ENCODE peak calls at places on chromosome 11, in nine cellular contexts. One of them, this sample, is unnamed.

GRCh38 chr11:103875855-103876510 is 160.5 kb upstream of the DDI1 start:
- DNase-seq in A549: no peak
- DNase-seq in fibroblast of lung: no peak
- DNase-seq in heart left ventricle: no peak
- DNase-seq in astrocyte: no peak
- DNase-seq in foreskin fibroblast: no peak
- DNase-seq in ovary: no peak
- DNase-seq in lower lobe of right lung: no peak
- DNase-seq in upper lobe of right lung: no peak
- DNase-seq in this sample: no peak

GRCh38 chr11:114257621-114258558 is 38.3 kb upstream of the NNMT start:
- DNase-seq in A549: no peak
- DNase-seq in fibroblast of lung: no peak
- DNase-seq in heart left ventricle: peak; percentile 39
- DNase-seq in astrocyte: no peak
- DNase-seq in foreskin fibroblast: peak; percentile 84
- DNase-seq in ovary: peak; percentile 76
- DNase-seq in lower lobe of right lung: peak; percentile 68
- DNase-seq in upper lobe of right lung: peak; percentile 74
- DNase-seq in this sample: peak; percentile 59

GRCh38 chr11:19345848-19346681 is 105.3 kb upstream of the E2F8 start:
- DNase-seq in A549: peak; percentile 21
- DNase-seq in fibroblast of lung: no peak
- DNase-seq in heart left ventricle: peak; percentile 27
- DNase-seq in astrocyte: no peak
- DNase-seq in foreskin fibroblast: peak; percentile 50
- DNase-seq in ovary: no peak
- DNase-seq in lower lobe of right lung: no peak
- DNase-seq in upper lobe of right lung: no peak
- DNase-seq in this sample: peak; percentile 56

GRCh38 chr11:34755671-34756070 is 134.8 kb downstream of the EHF start:
- DNase-seq in A549: no peak
- DNase-seq in fibroblast of lung: no peak
- DNase-seq in heart left ventricle: no peak
- DNase-seq in astrocyte: no peak
- DNase-seq in foreskin fibroblast: no peak
- DNase-seq in ovary: no peak
- DNase-seq in lower lobe of right lung: no peak
- DNase-seq in upper lobe of right lung: no peak
- DNase-seq in this sample: no peak

GRCh38 chr11:68684385-68685356 is at the start of gene GAL:
- DNase-seq in A549: no peak
- DNase-seq in fibroblast of lung: no peak
- DNase-seq in heart left ventricle: no peak
- DNase-seq in astrocyte: no peak
- DNase-seq in foreskin fibroblast: peak; percentile 54
- DNase-seq in ovary: no peak
- DNase-seq in lower lobe of right lung: no peak
- DNase-seq in upper lobe of right lung: peak; percentile 61
- DNase-seq in this sample: no peak

GRCh38 chr11:68439355-68440065 is 21.0 kb upstream of the PPP6R3 start:
- DNase-seq in A549: no peak
- DNase-seq in fibroblast of lung: no peak
- DNase-seq in heart left ventricle: no peak
- DNase-seq in astrocyte: no peak
- DNase-seq in foreskin fibroblast: peak; percentile 53
- DNase-seq in ovary: peak; percentile 88
- DNase-seq in lower lobe of right lung: no peak
- DNase-seq in upper lobe of right lung: no peak
- DNase-seq in this sample: peak; percentile 37

GRCh38 chr11:34929794-34930763 is 13.7 kb downstream of the PDHX start:
- DNase-seq in A549: no peak
- DNase-seq in fibroblast of lung: no peak
- DNase-seq in heart left ventricle: no peak
- DNase-seq in astrocyte: no peak
- DNase-seq in foreskin fibroblast: no peak
- DNase-seq in ovary: no peak
- DNase-seq in lower lobe of right lung: no peak
- DNase-seq in upper lobe of right lung: no peak
- DNase-seq in this sample: no peak

GRCh38 chr11:79047356-79047755 is 393.5 kb downstream of the TENM4 start:
- DNase-seq in A549: no peak
- DNase-seq in fibroblast of lung: no peak
- DNase-seq in heart left ventricle: no peak
- DNase-seq in astrocyte: no peak
- DNase-seq in foreskin fibroblast: no peak
- DNase-seq in ovary: no peak
- DNase-seq in lower lobe of right lung: no peak
- DNase-seq in upper lobe of right lung: no peak
- DNase-seq in this sample: no peak

GRCh38 chr11:69840371-69841169 is 21.4 kb upstream of the FGF3 start:
- DNase-seq in A549: no peak
- DNase-seq in fibroblast of lung: no peak
- DNase-seq in heart left ventricle: no peak
- DNase-seq in astrocyte: no peak
- DNase-seq in foreskin fibroblast: no peak
- DNase-seq in ovary: peak; percentile 5
- DNase-seq in lower lobe of right lung: peak; percentile 30
- DNase-seq in upper lobe of right lung: no peak
- DNase-seq in this sample: no peak

GRCh38 chr11:43574949-43575915 is 105.3 kb upstream of the HSD17B12 start:
- DNase-seq in A549: no peak
- DNase-seq in fibroblast of lung: peak; percentile 58
- DNase-seq in heart left ventricle: peak; percentile 32
- DNase-seq in astrocyte: peak; percentile 58
- DNase-seq in foreskin fibroblast: peak; percentile 61
- DNase-seq in ovary: no peak
- DNase-seq in lower lobe of right lung: no peak
- DNase-seq in upper lobe of right lung: no peak
- DNase-seq in this sample: peak; percentile 53

GRCh38 chr11:75313457-75314272 is 37.8 kb downstream of the ARRB1 start:
- DNase-seq in A549: no peak
- DNase-seq in fibroblast of lung: peak; percentile 55
- DNase-seq in heart left ventricle: peak; percentile 72
- DNase-seq in astrocyte: peak; percentile 42
- DNase-seq in foreskin fibroblast: peak; percentile 75
- DNase-seq in ovary: peak; percentile 79
- DNase-seq in lower lobe of right lung: peak; percentile 77
- DNase-seq in upper lobe of right lung: peak; percentile 82
- DNase-seq in this sample: peak; percentile 78

GRCh38 chr11:8359521-8359920 is 95.8 kb upstream of the LMO1 start:
- DNase-seq in A549: no peak
- DNase-seq in fibroblast of lung: no peak
- DNase-seq in heart left ventricle: no peak
- DNase-seq in astrocyte: no peak
- DNase-seq in foreskin fibroblast: no peak
- DNase-seq in ovary: no peak
- DNase-seq in lower lobe of right lung: no peak
- DNase-seq in upper lobe of right lung: peak; percentile 48
- DNase-seq in this sample: no peak

GRCh38 chr11:8356731-8357504 is 93.2 kb upstream of the LMO1 start:
- DNase-seq in A549: no peak
- DNase-seq in fibroblast of lung: peak; percentile 49
- DNase-seq in heart left ventricle: no peak
- DNase-seq in astrocyte: peak; percentile 22
- DNase-seq in foreskin fibroblast: peak; percentile 23
- DNase-seq in ovary: peak; percentile 81
- DNase-seq in lower lobe of right lung: no peak
- DNase-seq in upper lobe of right lung: peak; percentile 64
- DNase-seq in this sample: peak; percentile 8

GRCh38 chr11:8356216-8356615 is 92.5 kb upstream of the LMO1 start:
- DNase-seq in A549: no peak
- DNase-seq in fibroblast of lung: no peak
- DNase-seq in heart left ventricle: no peak
- DNase-seq in astrocyte: no peak
- DNase-seq in foreskin fibroblast: no peak
- DNase-seq in ovary: no peak
- DNase-seq in lower lobe of right lung: no peak
- DNase-seq in upper lobe of right lung: peak; percentile 54
- DNase-seq in this sample: no peak

GRCh38 chr11:8357891-8358566 is 94.4 kb upstream of the LMO1 start:
- DNase-seq in A549: no peak
- DNase-seq in fibroblast of lung: no peak
- DNase-seq in heart left ventricle: no peak
- DNase-seq in astrocyte: no peak
- DNase-seq in foreskin fibroblast: no peak
- DNase-seq in ovary: no peak
- DNase-seq in lower lobe of right lung: no peak
- DNase-seq in upper lobe of right lung: peak; percentile 50
- DNase-seq in this sample: no peak

GRCh38 chr11:8357505-8357888 is 93.8 kb upstream of the LMO1 start:
- DNase-seq in A549: no peak
- DNase-seq in fibroblast of lung: no peak
- DNase-seq in heart left ventricle: no peak
- DNase-seq in astrocyte: no peak
- DNase-seq in foreskin fibroblast: no peak
- DNase-seq in ovary: no peak
- DNase-seq in lower lobe of right lung: no peak
- DNase-seq in upper lobe of right lung: peak; percentile 40
- DNase-seq in this sample: no peak
- TF ChIP-seq CTCF in A549: no peak
- TF ChIP-seq CTCF in fibroblast of lung: no peak
- TF ChIP-seq CTCF in heart left ventricle: no peak
- TF ChIP-seq CTCF in astrocyte: no peak
- TF ChIP-seq CTCF in foreskin fibroblast: no peak
- TF ChIP-seq CTCF in ovary: no peak
- TF ChIP-seq CTCF in lower lobe of right lung: no peak
- TF ChIP-seq CTCF in upper lobe of right lung: no peak
- TF ChIP-seq CTCF in this sample: no peak

DNA sequence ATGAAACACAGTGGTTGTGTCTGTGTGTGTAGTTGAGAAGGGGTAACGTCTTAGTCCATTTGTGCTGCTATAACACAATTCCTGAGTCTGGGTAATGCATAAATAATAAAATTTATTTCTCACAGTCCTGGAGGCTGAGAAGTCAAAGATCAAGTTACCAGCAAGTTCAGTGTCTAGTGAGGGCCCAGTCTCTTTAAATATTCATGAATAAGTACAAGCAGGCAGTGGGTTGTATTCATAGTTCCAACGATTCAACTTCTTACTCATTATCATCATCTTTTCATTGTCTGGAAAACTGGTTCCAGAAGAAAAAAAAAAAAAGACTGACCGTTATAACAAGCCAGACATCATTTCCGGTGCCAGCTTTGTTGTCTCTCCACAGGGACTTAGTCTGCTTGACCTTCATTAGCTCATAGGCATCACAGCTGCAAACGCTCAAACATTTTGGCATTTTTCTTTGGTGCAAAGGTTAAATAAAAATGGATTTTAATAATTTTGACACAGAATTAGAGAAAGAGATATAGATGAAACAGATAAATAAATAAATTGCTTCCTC is 1297.5 kb downstream of the LRRC4C start:
- DNase-seq in A549: no peak
- DNase-seq in fibroblast of lung: peak; percentile 71
- DNase-seq in heart left ventricle: no peak
- DNase-seq in astrocyte: peak; percentile 62
- DNase-seq in foreskin fibroblast: no peak
- DNase-seq in ovary: no peak
- DNase-seq in lower lobe of right lung: no peak
- DNase-seq in upper lobe of right lung: no peak
- DNase-seq in this sample: no peak
- H3K4me3 ChIP-seq in A549: no peak overlapping the region
- H3K4me3 ChIP-seq in fibroblast of lung: no peak overlapping the region
- H3K4me3 ChIP-seq in heart left ventricle: no peak overlapping the region
- H3K4me3 ChIP-seq in astrocyte: no peak overlapping the region
- H3K4me3 ChIP-seq in foreskin fibroblast: no peak overlapping the region
- H3K4me3 ChIP-seq in ovary: no peak overlapping the region
- H3K4me3 ChIP-seq in lower lobe of right lung: no peak overlapping the region
- H3K4me3 ChIP-seq in upper lobe of right lung: no peak overlapping the region
- H3K4me3 ChIP-seq in this sample: no peak overlapping the region

GRCh38 chr11:72786305-72787261 is 7.3 kb downstream of the STARD10 start:
- DNase-seq in A549: no peak
- DNase-seq in fibroblast of lung: no peak
- DNase-seq in heart left ventricle: no peak
- DNase-seq in astrocyte: no peak
- DNase-seq in foreskin fibroblast: no peak
- DNase-seq in ovary: no peak
- DNase-seq in lower lobe of right lung: peak; percentile 86
- DNase-seq in upper lobe of right lung: peak; percentile 82
- DNase-seq in this sample: no peak

GRCh38 chr11:72788250-72788649 is 5.6 kb downstream of the STARD10 start:
- DNase-seq in A549: no peak
- DNase-seq in fibroblast of lung: no peak
- DNase-seq in heart left ventricle: no peak
- DNase-seq in astrocyte: no peak
- DNase-seq in foreskin fibroblast: no peak
- DNase-seq in ovary: no peak
- DNase-seq in lower lobe of right lung: peak; percentile 69
- DNase-seq in upper lobe of right lung: no peak
- DNase-seq in this sample: no peak

GRCh38 chr11:72789493-72790131 is 4.2 kb downstream of the STARD10 start:
- DNase-seq in A549: no peak
- DNase-seq in fibroblast of lung: peak; percentile 72
- DNase-seq in heart left ventricle: peak; percentile 60
- DNase-seq in astrocyte: peak; percentile 61
- DNase-seq in foreskin fibroblast: peak; percentile 69
- DNase-seq in ovary: no peak
- DNase-seq in lower lobe of right lung: no peak
- DNase-seq in upper lobe of right lung: no peak
- DNase-seq in this sample: peak; percentile 51

GRCh38 chr11:72784662-72785061 is 9.2 kb downstream of the STARD10 start:
- DNase-seq in A549: no peak
- DNase-seq in fibroblast of lung: no peak
- DNase-seq in heart left ventricle: no peak
- DNase-seq in astrocyte: no peak
- DNase-seq in foreskin fibroblast: no peak
- DNase-seq in ovary: no peak
- DNase-seq in lower lobe of right lung: no peak
- DNase-seq in upper lobe of right lung: no peak
- DNase-seq in this sample: no peak

GRCh38 chr11:72787262-72788104 is 6.4 kb downstream of the STARD10 start:
- DNase-seq in A549: peak; percentile 51
- DNase-seq in fibroblast of lung: no peak
- DNase-seq in heart left ventricle: no peak
- DNase-seq in astrocyte: no peak
- DNase-seq in foreskin fibroblast: no peak
- DNase-seq in ovary: no peak
- DNase-seq in lower lobe of right lung: no peak
- DNase-seq in upper lobe of right lung: no peak
- DNase-seq in this sample: no peak
- TF ChIP-seq CTCF in A549: no peak
- TF ChIP-seq CTCF in fibroblast of lung: no peak
- TF ChIP-seq CTCF in heart left ventricle: no peak
- TF ChIP-seq CTCF in astrocyte: no peak
- TF ChIP-seq CTCF in foreskin fibroblast: no peak
- TF ChIP-seq CTCF in ovary: no peak
- TF ChIP-seq CTCF in lower lobe of right lung: peak; percentile 8
- TF ChIP-seq CTCF in upper lobe of right lung: peak; percentile 5
- TF ChIP-seq CTCF in this sample: peak; percentile 21

GRCh38 chr11:95066721-95067041 is at the start of gene SRSF8:
- DNase-seq in A549: no peak
- DNase-seq in fibroblast of lung: no peak
- DNase-seq in heart left ventricle: no peak
- DNase-seq in astrocyte: no peak
- DNase-seq in foreskin fibroblast: no peak
- DNase-seq in ovary: no peak
- DNase-seq in lower lobe of right lung: no peak
- DNase-seq in upper lobe of right lung: no peak
- DNase-seq in this sample: no peak
- H3K4me3 ChIP-seq in A549: peak within 1 kb of the TSS; percentile 69
- H3K4me3 ChIP-seq in fibroblast of lung: peak within 1 kb of the TSS; percentile 83
- H3K4me3 ChIP-seq in heart left ventricle: peak within 1 kb of the TSS; percentile 71
- H3K4me3 ChIP-seq in astrocyte: peak within 1 kb of the TSS; percentile 91
- H3K4me3 ChIP-seq in foreskin fibroblast: peak within 1 kb of the TSS; percentile 84
- H3K4me3 ChIP-seq in ovary: peak within 1 kb of the TSS; percentile 71
- H3K4me3 ChIP-seq in lower lobe of right lung: peak within 1 kb of the TSS; percentile 82
- H3K4me3 ChIP-seq in upper lobe of right lung: peak within 1 kb of the TSS; percentile 80
- H3K4me3 ChIP-seq in this sample: peak within 1 kb of the TSS; percentile 87

GRCh38 chr11:64804346-64805210 is 1.6 kb upstream of the MAP4K2 start:
- DNase-seq in A549: no peak
- DNase-seq in fibroblast of lung: no peak
- DNase-seq in heart left ventricle: no peak
- DNase-seq in astrocyte: no peak
- DNase-seq in foreskin fibroblast: peak; percentile 15
- DNase-seq in ovary: no peak
- DNase-seq in lower lobe of right lung: no peak
- DNase-seq in upper lobe of right lung: no peak
- DNase-seq in this sample: no peak
- TF ChIP-seq CTCF in A549: no peak
- TF ChIP-seq CTCF in fibroblast of lung: no peak
- TF ChIP-seq CTCF in heart left ventricle: no peak
- TF ChIP-seq CTCF in astrocyte: no peak
- TF ChIP-seq CTCF in foreskin fibroblast: no peak
- TF ChIP-seq CTCF in ovary: no peak
- TF ChIP-seq CTCF in lower lobe of right lung: no peak
- TF ChIP-seq CTCF in upper lobe of right lung: no peak
- TF ChIP-seq CTCF in this sample: no peak

This sample was measured in choroid plexus epithelial cell.